ENCODE peak calls at places on chromosomes 1 and 21, in nine cellular contexts. M is bronchial epithelial cell, C is IMR-90, S is cardiac fibroblast, J is HCT116, W is kidney, R is WTC11, K is fibroblast of pulmonary artery, P is WERI-Rb-1. Y is an unnamed sample.

GRCh38 chr1:88730132-88730675 is 46.1 kb downstream of the PKN2 start:
- DNase-seq in S (no peak), K (no peak), J (no peak), M (no peak), R (no peak), W (no peak), C (no peak), P (no peak), Y (no peak)

GRCh38 chr1:9078035-9078948 is 8.9 kb upstream of the SLC2A5 start:
- DNase-seq in M (peak), R (no peak), J (no peak), W (no peak), C (peak), S (peak), P (no peak), K (no peak), Y (no peak)

GRCh38 chr21:26966978-26967913 is at the start of gene ADAMTS5:
- DNase-seq in K (peak), M (peak), R (peak), S (peak), P (no peak), J (no peak), W (peak), C (peak), Y (no peak)

GRCh38 chr1:243598433-243598832 is 251.6 kb downstream of the AKT3 start:
- DNase-seq in P (no peak), C (peak), M (peak), J (no peak), W (no peak), R (no peak), S (peak), K (peak), Y (no peak)

GRCh38 chr1:53576381-53576801 is 117.2 kb downstream of the DMRTB1 start:
- DNase-seq in C (peak), K (no peak), S (no peak), J (no peak), W (no peak), R (peak), M (no peak), P (peak), Y (no peak)

GRCh38 chr1:112723511-112723839 is 8.3 kb upstream of the PPM1J start:
- DNase-seq in P (peak), M (no peak), C (no peak), K (no peak), R (no peak), W (no peak), S (no peak), J (no peak), Y (no peak)

GRCh38 chr1:35431173-35431599 is 126.0 kb downstream of the KIAA0319L start:
- DNase-seq in C (peak), M (no peak), K (peak), W (no peak), S (peak), J (no peak), R (no peak), P (no peak), Y (no peak)

GRCh38 chr21:32514275-32515055 is 70.9 kb downstream of the TCP10L start:
- DNase-seq in J (no peak), M (no peak), W (no peak), C (no peak), P (no peak), S (no peak), K (no peak), R (no peak), Y (no peak)

GRCh38 chr1:63882048-63882704 is 108.4 kb downstream of the ROR1 start:
- DNase-seq in J (no peak), P (no peak), K (no peak), M (no peak), R (no peak), S (no peak), W (no peak), C (peak), Y (no peak)

GRCh38 chr21:35102488-35103407 is 53.6 kb upstream of the RUNX1 start:
- DNase-seq in S (no peak), R (no peak), W (no peak), J (no peak), M (peak), K (no peak), P (no peak), C (peak), Y (no peak)

GRCh38 chr1:97192872-97193572 is 471.4 kb downstream of the PTBP2 start:
- DNase-seq in J (peak), M (peak), C (peak), P (no peak), S (peak), W (no peak), R (no peak), K (peak), Y (peak)

GRCh38 chr1:117312453-117313138 is 54.7 kb upstream of the MAN1A2 start:
- DNase-seq in W (no peak), J (peak), C (peak), P (no peak), S (peak), K (peak), M (peak), R (no peak), Y (no peak)

GRCh38 chr1:218459878-218460277 is 114.7 kb downstream of the TGFB2 start:
- DNase-seq in J (peak), K (peak), S (peak), R (peak), W (no peak), C (peak), M (peak), P (no peak), Y (peak)

GRCh38 chr21:20083336-20083735 is 914.9 kb upstream of the NCAM2 start:
- DNase-seq in K (no peak), M (no peak), W (no peak), C (no peak), S (no peak), R (no peak), J (no peak), P (no peak), Y (no peak)

GRCh38 chr1:244207935-244208244 is 156.8 kb downstream of the ZBTB18 start:
- DNase-seq in P (no peak), C (peak), J (no peak), R (no peak), M (no peak), S (peak), K (peak), W (no peak), Y (no peak)

GRCh38 chr1:9628541-9629444 is 22.7 kb upstream of the PIK3CD start:
- DNase-seq in C (no peak), R (no peak), K (no peak), J (no peak), W (no peak), M (no peak), S (no peak), P (no peak), Y (no peak)

GRCh38 chr21:41953831-41954653 is at the start of gene C2CD2:
- DNase-seq in W (peak), P (peak), S (peak), M (no peak), R (peak), C (peak), K (peak), J (no peak), Y (peak)

GRCh38 chr1:160018900-160019299 is 12.9 kb downstream of the PIGM start:
- DNase-seq in P (no peak), M (peak), W (no peak), S (peak), C (peak), J (no peak), K (peak), R (no peak), Y (no peak)

GRCh38 chr1:231515748-231516147 is 12.7 kb upstream of the TSNAX start:
- DNase-seq in K (no peak), J (no peak), P (no peak), W (no peak), R (no peak), S (no peak), C (no peak), M (no peak), Y (no peak)

GRCh38 chr1:119987112-119987511 is 82.3 kb downstream of the NOTCH2 start:
- DNase-seq in R (no peak), C (peak), S (peak), J (no peak), K (peak), M (peak), W (no peak), P (no peak), Y (no peak)

GRCh38 chr1:230818881-230819280 is 49.4 kb downstream of the C1orf198 start:
- DNase-seq in M (no peak), J (no peak), C (no peak), P (no peak), W (no peak), K (no peak), S (no peak), R (no peak), Y (no peak)

GRCh38 chr1:32877211-32878110 is 6.7 kb upstream of the FNDC5 start:
- DNase-seq in M (no peak), P (no peak), W (no peak), S (no peak), C (no peak), R (no peak), K (no peak), J (no peak), Y (no peak)

GRCh38 chr1:77744576-77744975 is 15.1 kb downstream of the USP33 start:
- DNase-seq in P (no peak), M (no peak), K (no peak), R (no peak), J (no peak), W (no peak), C (no peak), S (no peak), Y (no peak)
- TF ChIP-seq CTCF in P (no peak), M (no peak), K (no peak), R (no peak), J (no peak), W (no peak), C (no peak), S (no peak), Y (no peak)

DNA sequence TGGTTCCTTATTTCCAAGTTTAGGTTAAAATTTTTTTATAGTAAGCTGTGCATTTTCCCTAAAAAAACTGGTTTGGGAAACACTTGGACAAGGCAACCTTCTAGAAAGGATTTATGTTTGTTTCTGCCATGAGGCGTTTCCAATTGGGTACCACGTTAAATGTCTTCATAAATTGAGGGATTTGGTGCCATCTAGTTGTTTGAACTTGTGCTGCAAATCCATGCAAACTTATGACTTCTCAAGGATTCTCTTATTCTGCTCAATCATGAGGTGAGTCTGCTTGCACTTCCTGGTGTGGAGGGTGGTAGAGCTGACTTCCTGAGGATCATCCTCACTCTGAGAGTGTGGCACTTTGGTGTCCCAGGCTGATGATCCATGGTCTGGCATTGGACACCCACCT is 123.3 kb downstream of the PCNX2 start:
- DNase-seq in K (peak), S (peak), M (peak), W (no peak), J (peak), C (peak), R (no peak), P (no peak), Y (no peak)
- TF ChIP-seq CTCF in K (peak), S (peak), M (no peak), W (no peak), J (peak), C (peak), R (no peak), P (no peak), Y (no peak)

GRCh38 chr1:161987872-161988271 is 35.8 kb downstream of the OLFML2B start:
- DNase-seq in M (no peak), W (no peak), J (no peak), P (no peak), K (no peak), S (no peak), R (no peak), C (no peak), Y (no peak)

GRCh38 chr1:161988413-161988812 is 35.3 kb downstream of the OLFML2B start:
- DNase-seq in K (no peak), S (no peak), J (no peak), P (no peak), W (no peak), M (no peak), R (no peak), C (no peak), Y (no peak)

GRCh38 chr1:161987303-161987702 is 36.4 kb downstream of the OLFML2B start:
- DNase-seq in M (no peak), R (no peak), S (no peak), W (no peak), P (no peak), C (no peak), J (no peak), K (no peak), Y (no peak)

GRCh38 chr1:161989801-161990200 is 33.9 kb downstream of the OLFML2B start:
- DNase-seq in S (no peak), P (no peak), C (no peak), K (no peak), R (no peak), M (no peak), J (no peak), W (no peak), Y (no peak)

DNA sequence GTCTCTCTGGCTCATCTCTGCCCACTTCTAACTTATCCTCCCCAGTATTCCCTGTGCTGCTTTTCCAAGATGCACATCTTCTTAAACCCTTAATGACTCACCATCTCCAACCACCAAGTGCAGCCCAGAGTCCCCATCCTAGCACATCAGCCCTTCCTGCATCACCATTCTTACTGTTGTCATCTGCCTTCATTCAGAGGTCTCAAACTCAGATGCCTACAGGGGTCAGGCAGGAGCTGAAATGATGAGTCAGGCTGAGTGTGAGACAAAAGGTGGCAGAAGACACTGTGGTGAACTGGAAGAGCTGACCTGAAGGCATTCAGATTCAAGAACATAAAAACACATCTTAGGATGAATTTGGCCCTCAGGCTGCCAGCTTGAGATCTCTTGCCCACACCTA is 34.6 kb downstream of the OLFML2B start:
- DNase-seq in C (peak), J (no peak), R (no peak), K (no peak), P (no peak), W (no peak), M (peak), S (peak), Y (no peak)
- TF ChIP-seq CTCF in C (no peak), J (no peak), R (no peak), K (no peak), P (no peak), W (no peak), M (no peak), S (no peak), Y (no peak)

DNA sequence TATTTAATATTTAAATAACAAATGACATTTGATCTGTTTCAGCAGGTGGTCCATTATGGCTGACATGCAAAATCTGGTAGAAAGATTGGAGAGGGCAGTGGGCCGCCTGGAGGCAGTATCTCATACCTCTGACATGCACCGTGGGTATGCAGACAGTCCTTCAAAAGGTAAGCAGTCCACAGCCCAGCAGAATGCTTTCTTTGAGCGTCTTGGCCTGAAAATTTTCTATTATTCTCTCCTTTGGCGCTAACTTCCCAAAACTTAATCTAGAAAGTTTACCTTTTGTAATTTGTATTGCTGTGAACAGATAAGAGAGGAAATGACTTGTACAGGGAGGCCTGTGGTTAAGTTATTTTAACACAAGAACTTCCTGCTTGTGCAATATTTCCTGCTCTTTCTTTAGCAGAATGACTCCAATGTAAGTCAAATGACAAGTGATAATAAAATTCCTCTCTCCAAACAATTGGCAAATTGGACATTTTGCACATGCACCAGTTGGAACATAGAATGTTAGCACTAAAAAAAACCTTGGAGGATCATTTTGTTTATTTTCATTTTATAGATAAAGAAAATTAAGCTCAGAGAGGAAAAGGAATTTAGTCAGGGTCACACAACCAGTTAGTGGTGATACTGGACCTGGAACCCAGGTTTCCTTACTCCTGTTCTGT is 18.9 kb downstream of the CAP1 start:
- DNase-seq in J (no peak), W (no peak), R (peak), M (peak), K (peak), S (peak), P (no peak), C (peak), Y (peak)
- TF ChIP-seq CTCF in J (no peak), W (no peak), R (no peak), M (no peak), K (peak), S (peak), P (no peak), C (no peak), Y (no peak)

GRCh38 chr1:235266325-235266724 is 61.7 kb downstream of the ARID4B start:
- DNase-seq in J (no peak), W (no peak), S (peak), K (peak), M (no peak), P (no peak), R (no peak), C (no peak), Y (no peak)

GRCh38 chr1:235266967-235267366 is 61.0 kb downstream of the ARID4B start:
- DNase-seq in C (no peak), K (no peak), P (no peak), W (no peak), M (no peak), R (no peak), J (no peak), S (no peak), Y (no peak)

GRCh38 chr1:235275223-235275622 is 52.8 kb downstream of the ARID4B start:
- DNase-seq in R (no peak), M (no peak), C (no peak), J (no peak), K (no peak), S (no peak), W (no peak), P (no peak), Y (no peak)

GRCh38 chr1:235272851-235273250 is 55.1 kb downstream of the ARID4B start:
- DNase-seq in P (no peak), C (no peak), J (no peak), S (no peak), W (no peak), R (no peak), M (no peak), K (no peak), Y (no peak)

GRCh38 chr1:235270625-235271024 is 57.4 kb downstream of the ARID4B start:
- DNase-seq in W (no peak), J (no peak), K (no peak), R (no peak), M (peak), P (no peak), C (peak), S (peak), Y (no peak)
- TF ChIP-seq CTCF in W (no peak), J (no peak), K (no peak), R (no peak), M (no peak), P (no peak), C (no peak), S (no peak), Y (no peak)

DNA sequence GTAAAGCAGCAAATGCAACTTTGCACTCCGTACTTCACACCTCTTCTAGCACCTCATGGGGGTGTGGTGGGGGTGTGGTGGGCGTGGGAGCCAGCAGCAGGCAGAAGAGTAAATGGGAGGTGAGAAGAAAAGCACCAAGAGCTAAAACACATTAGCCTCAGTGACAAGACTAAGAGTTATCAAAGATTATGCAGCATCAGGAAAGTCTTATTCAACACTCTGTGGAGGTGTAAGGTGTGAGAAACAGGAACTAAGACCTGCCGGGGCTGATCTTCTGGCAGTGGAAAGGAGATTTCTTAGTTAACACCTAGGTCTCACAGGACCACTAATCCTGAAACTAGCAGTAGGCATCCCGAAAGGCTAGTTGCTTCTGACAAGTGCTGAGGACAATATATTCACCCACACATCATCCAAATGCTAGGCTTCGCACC is 9.9 kb downstream of the TGFBR3 start:
- DNase-seq in R (no peak), W (no peak), M (no peak), C (no peak), S (no peak), J (no peak), K (no peak), P (no peak), Y (no peak)
- TF ChIP-seq CTCF in R (no peak), W (no peak), M (no peak), C (no peak), S (no peak), J (no peak), K (no peak), P (no peak), Y (no peak)

DNA sequence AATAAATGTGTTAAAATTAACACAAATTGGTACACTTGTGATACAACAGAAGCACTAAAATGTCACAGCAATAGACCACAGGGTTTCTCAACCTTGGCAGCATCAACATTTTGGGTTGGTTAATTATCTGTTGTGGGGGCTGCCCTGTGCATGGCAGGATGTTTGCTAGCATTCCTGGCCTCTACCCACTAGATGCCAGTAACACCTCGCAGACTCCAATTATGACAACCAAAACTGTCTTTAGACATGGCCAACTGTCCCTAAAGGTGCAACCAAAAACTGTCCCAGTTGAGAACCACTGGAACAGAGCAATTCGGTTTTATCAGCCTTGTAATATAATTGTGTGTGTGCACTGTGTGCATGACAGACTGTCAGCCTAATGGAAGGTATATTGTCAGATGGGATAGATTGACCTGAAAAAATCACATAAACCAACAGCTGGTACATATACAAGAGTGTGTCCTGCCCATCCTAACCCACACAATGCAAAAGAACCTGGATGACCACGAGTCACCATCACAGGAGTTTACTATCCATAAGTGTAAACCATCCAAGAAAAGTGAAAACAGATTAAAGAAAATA is 13.5 kb upstream of the ERG start:
- DNase-seq in M (no peak), P (no peak), W (no peak), J (no peak), K (no peak), S (no peak), R (no peak), C (no peak), Y (no peak)
- TF ChIP-seq CTCF in M (no peak), P (peak), W (no peak), J (no peak), K (no peak), S (no peak), R (no peak), C (no peak), Y (no peak)

Y was measured in Calu3.